ENCODE peak calls at places on chromosomes 3 and 15, in six cellular contexts. One of them, this sample, is unnamed. For H3K4me1, the result is how much of the 10 kb centered on the place peaks cover.

GRCh38 chr3:130242850-130243569 is 102.5 kb upstream of the COL6A5 start:
- DNase-seq in neural progenitor cell: peak
- DNase-seq in ovary: peak
- DNase-seq in aorta: no peak
- DNase-seq in colonic mucosa: no peak
- DNase-seq in uterus: no peak
- DNase-seq in this sample: no peak

GRCh38 chr3:24475945-24476344 is 18.7 kb downstream of the THRB start:
- DNase-seq in neural progenitor cell: no peak
- DNase-seq in ovary: no peak
- DNase-seq in aorta: no peak
- DNase-seq in colonic mucosa: no peak
- DNase-seq in uterus: no peak
- DNase-seq in this sample: no peak

GRCh38 chr3:41328916-41329315 is 129.6 kb downstream of the CTNNB1 start:
- DNase-seq in neural progenitor cell: no peak
- DNase-seq in ovary: no peak
- DNase-seq in aorta: no peak
- DNase-seq in colonic mucosa: no peak
- DNase-seq in uterus: no peak
- DNase-seq in this sample: no peak

GRCh38 chr15:47820780-47821319 is 103.5 kb downstream of the SEMA6D start:
- DNase-seq in neural progenitor cell: no peak
- DNase-seq in ovary: no peak
- DNase-seq in aorta: no peak
- DNase-seq in colonic mucosa: no peak
- DNase-seq in uterus: no peak
- DNase-seq in this sample: no peak

GRCh38 chr3:42660131-42660715 is 6.7 kb downstream of the ZBTB47 start:
- DNase-seq in neural progenitor cell: no peak
- DNase-seq in ovary: no peak
- DNase-seq in aorta: peak
- DNase-seq in colonic mucosa: no peak
- DNase-seq in uterus: no peak
- DNase-seq in this sample: peak

GRCh38 chr15:57410373-57410772 is 34.1 kb downstream of the CGNL1 start:
- DNase-seq in neural progenitor cell: no peak
- DNase-seq in ovary: no peak
- DNase-seq in aorta: no peak
- DNase-seq in colonic mucosa: no peak
- DNase-seq in uterus: no peak
- DNase-seq in this sample: no peak

GRCh38 chr3:129313415-129313982 is 34.8 kb downstream of the HMCES start:
- DNase-seq in neural progenitor cell: no peak
- DNase-seq in ovary: no peak
- DNase-seq in aorta: no peak
- DNase-seq in colonic mucosa: no peak
- DNase-seq in uterus: no peak
- DNase-seq in this sample: no peak

GRCh38 chr15:31455499-31455898 is 128.9 kb downstream of the KLF13 start:
- DNase-seq in neural progenitor cell: no peak
- DNase-seq in ovary: no peak
- DNase-seq in aorta: no peak
- DNase-seq in colonic mucosa: no peak
- DNase-seq in uterus: no peak
- DNase-seq in this sample: no peak

GRCh38 chr3:52298147-52299098 is 10.8 kb downstream of the GLYCTK start:
- DNase-seq in neural progenitor cell: peak
- DNase-seq in ovary: peak
- DNase-seq in aorta: no peak
- DNase-seq in colonic mucosa: no peak
- DNase-seq in uterus: no peak
- DNase-seq in this sample: no peak

GRCh38 chr3:43770426-43771103 is 79.8 kb downstream of the ABHD5 start:
- DNase-seq in neural progenitor cell: no peak
- DNase-seq in ovary: peak
- DNase-seq in aorta: peak
- DNase-seq in colonic mucosa: peak
- DNase-seq in uterus: peak
- DNase-seq in this sample: peak

GRCh38 chr3:45565341-45565740 is 29.2 kb upstream of the LIMD1 start:
- DNase-seq in neural progenitor cell: no peak
- DNase-seq in ovary: no peak
- DNase-seq in aorta: no peak
- DNase-seq in colonic mucosa: no peak
- DNase-seq in uterus: no peak
- DNase-seq in this sample: no peak

GRCh38 chr3:101179637-101180036 is 140.7 kb downstream of the IMPG2 start:
- DNase-seq in neural progenitor cell: no peak
- DNase-seq in ovary: no peak
- DNase-seq in aorta: no peak
- DNase-seq in colonic mucosa: no peak
- DNase-seq in uterus: no peak
- DNase-seq in this sample: no peak

GRCh38 chr15:99504823-99505551 is 60.8 kb upstream of the MEF2A start:
- DNase-seq in neural progenitor cell: no peak
- DNase-seq in ovary: no peak
- DNase-seq in aorta: no peak
- DNase-seq in colonic mucosa: no peak
- DNase-seq in uterus: no peak
- DNase-seq in this sample: no peak

GRCh38 chr3:58270485-58270884 is 32.9 kb downstream of the ABHD6 start:
- DNase-seq in neural progenitor cell: no peak
- DNase-seq in ovary: no peak
- DNase-seq in aorta: no peak
- DNase-seq in colonic mucosa: no peak
- DNase-seq in uterus: no peak
- DNase-seq in this sample: no peak

GRCh38 chr15:72584006-72584405 is 70.5 kb upstream of the GOLGA6B start:
- DNase-seq in neural progenitor cell: peak
- DNase-seq in ovary: no peak
- DNase-seq in aorta: no peak
- DNase-seq in colonic mucosa: no peak
- DNase-seq in uterus: no peak
- DNase-seq in this sample: no peak

GRCh38 chr15:99331366-99331765 is 80.1 kb downstream of the LRRC28 start:
- DNase-seq in neural progenitor cell: no peak
- DNase-seq in ovary: no peak
- DNase-seq in aorta: no peak
- DNase-seq in colonic mucosa: no peak
- DNase-seq in uterus: no peak
- DNase-seq in this sample: no peak

GRCh38 chr3:94234177-94234788 is 171.4 kb downstream of the NSUN3 start:
- DNase-seq in neural progenitor cell: peak
- DNase-seq in ovary: no peak
- DNase-seq in aorta: no peak
- DNase-seq in colonic mucosa: peak
- DNase-seq in uterus: no peak
- DNase-seq in this sample: no peak

GRCh38 chr3:10223676-10224639 is 24.3 kb upstream of the TATDN2 start:
- DNase-seq in neural progenitor cell: no peak
- DNase-seq in ovary: no peak
- DNase-seq in aorta: no peak
- DNase-seq in colonic mucosa: no peak
- DNase-seq in uterus: no peak
- DNase-seq in this sample: no peak

GRCh38 chr3:13722178-13722577 is 157.7 kb downstream of the WNT7A start:
- DNase-seq in neural progenitor cell: no peak
- DNase-seq in ovary: no peak
- DNase-seq in aorta: no peak
- DNase-seq in colonic mucosa: no peak
- DNase-seq in uterus: no peak
- DNase-seq in this sample: no peak

GRCh38 chr3:49997862-49998261 is 57.9 kb downstream of the RBM6 start:
- DNase-seq in neural progenitor cell: no peak
- DNase-seq in ovary: no peak
- DNase-seq in aorta: no peak
- DNase-seq in colonic mucosa: no peak
- DNase-seq in uterus: no peak
- DNase-seq in this sample: no peak

GRCh38 chr3:191327526-191327925 is 1.7 kb upstream of the CCDC50 start:
- DNase-seq in neural progenitor cell: no peak
- DNase-seq in ovary: no peak
- DNase-seq in aorta: no peak
- DNase-seq in colonic mucosa: no peak
- DNase-seq in uterus: no peak
- DNase-seq in this sample: no peak

DNA sequence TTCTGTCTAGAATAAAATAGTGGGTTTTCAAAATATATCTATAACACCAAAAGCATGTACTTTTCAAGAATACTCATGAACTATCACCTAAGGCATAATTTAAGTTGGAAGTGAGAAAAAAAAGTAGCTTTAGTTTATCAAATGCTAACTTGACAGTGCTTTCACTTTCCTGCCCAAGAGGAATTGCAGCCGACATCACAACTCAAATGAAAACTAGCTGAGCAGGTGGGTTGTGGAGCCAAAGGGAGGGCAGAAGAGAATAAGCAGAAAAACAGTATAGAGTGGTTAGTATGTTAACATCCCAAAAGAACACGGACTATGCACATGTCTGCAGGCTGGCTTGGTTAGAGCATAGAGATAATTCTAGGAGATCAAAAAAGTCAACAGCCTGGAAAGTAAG is 120.9 kb downstream of the NEDD4 start:
- DNase-seq in neural progenitor cell: no peak
- DNase-seq in ovary: no peak
- DNase-seq in aorta: no peak
- DNase-seq in colonic mucosa: no peak
- DNase-seq in uterus: no peak
- DNase-seq in this sample: no peak
- H3K4me3 ChIP-seq in neural progenitor cell: no peak
- H3K4me3 ChIP-seq in ovary: no peak
- H3K4me3 ChIP-seq in aorta: peak
- H3K4me3 ChIP-seq in colonic mucosa: no peak
- H3K4me3 ChIP-seq in uterus: no peak
- H3K4me3 ChIP-seq in this sample: peak

DNA sequence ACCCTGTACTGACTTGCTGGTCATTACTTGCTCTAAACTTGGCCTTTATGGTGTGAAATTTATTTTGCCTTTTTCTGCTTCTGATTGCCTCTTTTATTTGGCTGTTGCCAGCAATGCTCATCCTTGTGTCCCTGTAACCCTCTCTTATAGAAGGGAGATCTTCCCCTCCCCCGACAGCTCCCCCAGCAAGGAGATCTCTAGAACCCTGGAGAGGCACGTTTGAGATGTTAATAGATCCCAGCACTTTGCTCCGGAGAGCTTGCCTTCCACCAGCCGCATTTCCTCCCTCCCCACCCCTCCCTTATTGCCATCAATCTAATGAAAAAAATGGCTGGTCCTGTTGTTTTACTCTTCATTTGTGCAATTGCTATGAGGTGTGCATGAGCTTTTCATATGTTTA is 18.1 kb downstream of the TRIM71 start:
- DNase-seq in neural progenitor cell: peak
- DNase-seq in ovary: no peak
- DNase-seq in aorta: no peak
- DNase-seq in colonic mucosa: no peak
- DNase-seq in uterus: no peak
- DNase-seq in this sample: no peak
- H3K4me1 ChIP-seq in neural progenitor cell: half or more
- H3K4me1 ChIP-seq in ovary: under half
- H3K4me1 ChIP-seq in aorta: under half
- H3K4me1 ChIP-seq in colonic mucosa: under half
- H3K4me1 ChIP-seq in uterus: under half
- H3K4me1 ChIP-seq in this sample: under half

GRCh38 chr15:73858062-73858461 is 15.3 kb upstream of the TBC1D21 start:
- DNase-seq in neural progenitor cell: no peak
- DNase-seq in ovary: no peak
- DNase-seq in aorta: no peak
- DNase-seq in colonic mucosa: no peak
- DNase-seq in uterus: no peak
- DNase-seq in this sample: no peak
- H3K27ac ChIP-seq in neural progenitor cell: no peak
- H3K27ac ChIP-seq in ovary: no peak
- H3K27ac ChIP-seq in aorta: no peak
- H3K27ac ChIP-seq in colonic mucosa: no peak
- H3K27ac ChIP-seq in uterus: no peak
- H3K27ac ChIP-seq in this sample: no peak

GRCh38 chr3:38343797-38344594 is 2.6 kb upstream of the XYLB start:
- DNase-seq in neural progenitor cell: no peak
- DNase-seq in ovary: no peak
- DNase-seq in aorta: no peak
- DNase-seq in colonic mucosa: no peak
- DNase-seq in uterus: no peak
- DNase-seq in this sample: no peak

GRCh38 chr3:38346584-38347410 is at the start of gene XYLB:
- DNase-seq in neural progenitor cell: peak
- DNase-seq in ovary: peak
- DNase-seq in aorta: peak
- DNase-seq in colonic mucosa: peak
- DNase-seq in uterus: peak
- DNase-seq in this sample: peak

GRCh38 chr3:38348903-38349302 is 2.3 kb downstream of the XYLB start:
- DNase-seq in neural progenitor cell: no peak
- DNase-seq in ovary: no peak
- DNase-seq in aorta: no peak
- DNase-seq in colonic mucosa: no peak
- DNase-seq in uterus: no peak
- DNase-seq in this sample: no peak

GRCh38 chr3:38347421-38348200 is 1.0 kb downstream of the XYLB start:
- DNase-seq in neural progenitor cell: no peak
- DNase-seq in ovary: no peak
- DNase-seq in aorta: no peak
- DNase-seq in colonic mucosa: peak
- DNase-seq in uterus: no peak
- DNase-seq in this sample: no peak

GRCh38 chr3:38345879-38346583 is 554 bp upstream of the XYLB start:
- DNase-seq in neural progenitor cell: no peak
- DNase-seq in ovary: no peak
- DNase-seq in aorta: peak
- DNase-seq in colonic mucosa: no peak
- DNase-seq in uterus: peak
- DNase-seq in this sample: no peak
- H3K4me3 ChIP-seq in neural progenitor cell: peak
- H3K4me3 ChIP-seq in ovary: peak
- H3K4me3 ChIP-seq in aorta: no peak
- H3K4me3 ChIP-seq in colonic mucosa: peak
- H3K4me3 ChIP-seq in uterus: no peak
- H3K4me3 ChIP-seq in this sample: no peak

GRCh38 chr3:112446343-112446742 is 52.9 kb downstream of the BTLA start:
- DNase-seq in neural progenitor cell: peak
- DNase-seq in ovary: no peak
- DNase-seq in aorta: no peak
- DNase-seq in colonic mucosa: no peak
- DNase-seq in uterus: no peak
- DNase-seq in this sample: no peak

GRCh38 chr3:112448939-112449338 is 50.3 kb downstream of the BTLA start:
- DNase-seq in neural progenitor cell: no peak
- DNase-seq in ovary: no peak
- DNase-seq in aorta: no peak
- DNase-seq in colonic mucosa: no peak
- DNase-seq in uterus: no peak
- DNase-seq in this sample: no peak

DNA sequence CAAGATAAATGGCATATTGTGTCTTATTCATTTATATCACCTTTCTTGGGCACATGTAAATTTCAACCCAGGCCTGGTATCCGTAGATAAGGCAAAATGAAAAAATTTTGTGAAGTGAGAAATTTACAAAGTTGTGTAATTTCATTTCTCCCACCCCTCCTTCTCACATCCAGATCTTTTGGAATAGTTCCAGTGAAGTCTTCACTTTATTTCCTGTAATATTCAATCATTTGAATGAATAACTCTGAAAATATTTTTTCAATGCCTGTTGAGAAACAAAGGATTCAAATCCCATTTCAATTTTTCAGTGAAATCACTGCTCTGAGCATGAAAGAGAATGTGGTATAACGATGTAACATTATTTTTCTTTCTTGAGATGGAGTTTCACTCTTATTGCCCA is 53.4 kb downstream of the BTLA start:
- DNase-seq in neural progenitor cell: no peak
- DNase-seq in ovary: no peak
- DNase-seq in aorta: no peak
- DNase-seq in colonic mucosa: no peak
- DNase-seq in uterus: no peak
- DNase-seq in this sample: no peak
- H3K4me1 ChIP-seq in neural progenitor cell: under half
- H3K4me1 ChIP-seq in ovary: under half
- H3K4me1 ChIP-seq in aorta: under half
- H3K4me1 ChIP-seq in colonic mucosa: under half
- H3K4me1 ChIP-seq in uterus: under half
- H3K4me1 ChIP-seq in this sample: under half